ENCODE peak calls at places on chromosomes 1 and 21, in ten cellular contexts. One of them, this sample, is unnamed.

GRCh38 chr21:35840197-35840799 is 220.0 kb downstream of the SETD4 start:
- DNase-seq in keratinocyte: peak
- DNase-seq in astrocyte of the cerebellum: peak
- DNase-seq in AG04450: peak
- DNase-seq in fibroblast of pulmonary artery: peak
- DNase-seq in BE2C: peak
- DNase-seq in NB4: peak
- DNase-seq in HFF-Myc: peak
- DNase-seq in colonic mucosa: peak
- DNase-seq in foreskin fibroblast: peak
- DNase-seq in this sample: peak

GRCh38 chr1:31617917-31618746 is 643 bp downstream of the HCRTR1 start:
- DNase-seq in BE2C: peak
- DNase-seq in AG04450: no peak
- DNase-seq in keratinocyte: no peak
- DNase-seq in colonic mucosa: peak
- DNase-seq in HFF-Myc: no peak
- DNase-seq in fibroblast of pulmonary artery: peak
- DNase-seq in foreskin fibroblast: peak
- DNase-seq in astrocyte of the cerebellum: no peak
- DNase-seq in NB4: peak
- DNase-seq in this sample: no peak

GRCh38 chr1:30302808-30303310 is 420.5 kb downstream of the MATN1 start:
- DNase-seq in AG04450: no peak
- DNase-seq in astrocyte of the cerebellum: no peak
- DNase-seq in NB4: no peak
- DNase-seq in HFF-Myc: no peak
- DNase-seq in BE2C: no peak
- DNase-seq in foreskin fibroblast: no peak
- DNase-seq in keratinocyte: no peak
- DNase-seq in fibroblast of pulmonary artery: no peak
- DNase-seq in colonic mucosa: peak
- DNase-seq in this sample: no peak

GRCh38 chr1:45785583-45785982 is 17.8 kb upstream of the MAST2 start:
- DNase-seq in keratinocyte: no peak
- DNase-seq in NB4: peak
- DNase-seq in foreskin fibroblast: no peak
- DNase-seq in AG04450: no peak
- DNase-seq in colonic mucosa: no peak
- DNase-seq in astrocyte of the cerebellum: no peak
- DNase-seq in fibroblast of pulmonary artery: no peak
- DNase-seq in BE2C: no peak
- DNase-seq in HFF-Myc: no peak
- DNase-seq in this sample: no peak

GRCh38 chr21:43311303-43311817 is 115.6 kb downstream of the SIK1 start:
- DNase-seq in foreskin fibroblast: no peak
- DNase-seq in HFF-Myc: no peak
- DNase-seq in fibroblast of pulmonary artery: no peak
- DNase-seq in colonic mucosa: peak
- DNase-seq in astrocyte of the cerebellum: no peak
- DNase-seq in BE2C: no peak
- DNase-seq in AG04450: no peak
- DNase-seq in NB4: no peak
- DNase-seq in keratinocyte: no peak
- DNase-seq in this sample: no peak

GRCh38 chr1:243343970-243344749 is 88.3 kb downstream of the SDCCAG8 start:
- DNase-seq in NB4: peak
- DNase-seq in keratinocyte: peak
- DNase-seq in fibroblast of pulmonary artery: peak
- DNase-seq in AG04450: no peak
- DNase-seq in astrocyte of the cerebellum: peak
- DNase-seq in colonic mucosa: no peak
- DNase-seq in BE2C: no peak
- DNase-seq in foreskin fibroblast: peak
- DNase-seq in HFF-Myc: no peak
- DNase-seq in this sample: peak

GRCh38 chr1:172678990-172679772 is 20.3 kb downstream of the FASLG start:
- DNase-seq in foreskin fibroblast: no peak
- DNase-seq in BE2C: no peak
- DNase-seq in fibroblast of pulmonary artery: peak
- DNase-seq in colonic mucosa: peak
- DNase-seq in astrocyte of the cerebellum: no peak
- DNase-seq in keratinocyte: no peak
- DNase-seq in AG04450: no peak
- DNase-seq in HFF-Myc: no peak
- DNase-seq in NB4: no peak
- DNase-seq in this sample: no peak

GRCh38 chr1:15525043-15525958 is 1.3 kb upstream of the CASP9 start:
- DNase-seq in keratinocyte: no peak
- DNase-seq in foreskin fibroblast: no peak
- DNase-seq in AG04450: no peak
- DNase-seq in astrocyte of the cerebellum: peak
- DNase-seq in fibroblast of pulmonary artery: no peak
- DNase-seq in NB4: peak
- DNase-seq in colonic mucosa: peak
- DNase-seq in HFF-Myc: peak
- DNase-seq in BE2C: no peak
- DNase-seq in this sample: no peak

GRCh38 chr21:15236111-15236510 is 171.3 kb upstream of the NRIP1 start:
- DNase-seq in BE2C: no peak
- DNase-seq in AG04450: no peak
- DNase-seq in NB4: no peak
- DNase-seq in astrocyte of the cerebellum: no peak
- DNase-seq in colonic mucosa: no peak
- DNase-seq in keratinocyte: no peak
- DNase-seq in HFF-Myc: no peak
- DNase-seq in fibroblast of pulmonary artery: no peak
- DNase-seq in foreskin fibroblast: no peak
- DNase-seq in this sample: no peak

GRCh38 chr1:101128211-101128727 is 102.7 kb upstream of the DPH5 start:
- DNase-seq in colonic mucosa: no peak
- DNase-seq in foreskin fibroblast: no peak
- DNase-seq in NB4: peak
- DNase-seq in BE2C: no peak
- DNase-seq in keratinocyte: no peak
- DNase-seq in fibroblast of pulmonary artery: no peak
- DNase-seq in astrocyte of the cerebellum: no peak
- DNase-seq in AG04450: no peak
- DNase-seq in HFF-Myc: no peak
- DNase-seq in this sample: no peak

GRCh38 chr1:232221790-232222499 is 408.0 kb downstream of the SIPA1L2 start:
- DNase-seq in foreskin fibroblast: peak
- DNase-seq in AG04450: no peak
- DNase-seq in colonic mucosa: no peak
- DNase-seq in astrocyte of the cerebellum: peak
- DNase-seq in fibroblast of pulmonary artery: no peak
- DNase-seq in HFF-Myc: peak
- DNase-seq in keratinocyte: peak
- DNase-seq in BE2C: no peak
- DNase-seq in NB4: no peak
- DNase-seq in this sample: peak

GRCh38 chr1:43285269-43285986 is at the start of gene C1orf210:
- DNase-seq in BE2C: no peak
- DNase-seq in AG04450: no peak
- DNase-seq in fibroblast of pulmonary artery: no peak
- DNase-seq in NB4: no peak
- DNase-seq in foreskin fibroblast: no peak
- DNase-seq in colonic mucosa: peak
- DNase-seq in keratinocyte: peak
- DNase-seq in HFF-Myc: no peak
- DNase-seq in astrocyte of the cerebellum: no peak
- DNase-seq in this sample: no peak

GRCh38 chr1:10833630-10834557 is 37.4 kb upstream of the CASZ1 start:
- DNase-seq in keratinocyte: no peak
- DNase-seq in foreskin fibroblast: no peak
- DNase-seq in NB4: peak
- DNase-seq in HFF-Myc: no peak
- DNase-seq in AG04450: no peak
- DNase-seq in BE2C: no peak
- DNase-seq in colonic mucosa: no peak
- DNase-seq in astrocyte of the cerebellum: no peak
- DNase-seq in fibroblast of pulmonary artery: peak
- DNase-seq in this sample: no peak

GRCh38 chr1:35768350-35769187 is 1.2 kb downstream of the CLSPN start:
- DNase-seq in BE2C: no peak
- DNase-seq in foreskin fibroblast: peak
- DNase-seq in astrocyte of the cerebellum: no peak
- DNase-seq in NB4: peak
- DNase-seq in fibroblast of pulmonary artery: peak
- DNase-seq in colonic mucosa: no peak
- DNase-seq in keratinocyte: no peak
- DNase-seq in HFF-Myc: peak
- DNase-seq in AG04450: no peak
- DNase-seq in this sample: no peak

DNA sequence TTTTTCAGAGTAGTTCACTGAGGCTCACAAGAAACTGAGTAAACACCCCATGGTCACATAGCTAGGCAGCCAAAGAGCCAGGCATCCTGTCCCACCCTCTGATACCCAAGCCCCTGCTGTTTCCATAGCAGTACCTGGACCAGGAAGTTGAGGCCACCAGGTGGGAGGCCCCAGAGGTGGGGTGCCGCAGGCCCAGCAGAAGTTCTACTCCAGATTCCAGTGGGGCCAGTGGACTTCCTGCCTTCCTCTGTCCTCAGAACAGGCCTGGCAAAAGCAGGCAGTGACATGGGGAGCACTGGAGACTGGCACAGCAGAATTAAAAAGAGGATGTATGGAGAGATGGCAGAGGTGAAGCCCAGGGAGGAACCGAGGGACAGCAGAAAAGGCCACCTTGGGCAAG is 19.0 kb downstream of the FOXO6 start:
- DNase-seq in NB4: no peak
- DNase-seq in colonic mucosa: no peak
- DNase-seq in foreskin fibroblast: no peak
- DNase-seq in BE2C: no peak
- DNase-seq in astrocyte of the cerebellum: no peak
- DNase-seq in keratinocyte: no peak
- DNase-seq in HFF-Myc: no peak
- DNase-seq in AG04450: no peak
- DNase-seq in fibroblast of pulmonary artery: no peak
- DNase-seq in this sample: no peak
- H3K4me3 ChIP-seq in NB4: no peak
- H3K4me3 ChIP-seq in colonic mucosa: no peak
- H3K4me3 ChIP-seq in foreskin fibroblast: no peak
- H3K4me3 ChIP-seq in BE2C: no peak
- H3K4me3 ChIP-seq in astrocyte of the cerebellum: no peak
- H3K4me3 ChIP-seq in keratinocyte: no peak
- H3K4me3 ChIP-seq in HFF-Myc: no peak
- H3K4me3 ChIP-seq in AG04450: no peak
- H3K4me3 ChIP-seq in fibroblast of pulmonary artery: no peak
- H3K4me3 ChIP-seq in this sample: no peak

DNA sequence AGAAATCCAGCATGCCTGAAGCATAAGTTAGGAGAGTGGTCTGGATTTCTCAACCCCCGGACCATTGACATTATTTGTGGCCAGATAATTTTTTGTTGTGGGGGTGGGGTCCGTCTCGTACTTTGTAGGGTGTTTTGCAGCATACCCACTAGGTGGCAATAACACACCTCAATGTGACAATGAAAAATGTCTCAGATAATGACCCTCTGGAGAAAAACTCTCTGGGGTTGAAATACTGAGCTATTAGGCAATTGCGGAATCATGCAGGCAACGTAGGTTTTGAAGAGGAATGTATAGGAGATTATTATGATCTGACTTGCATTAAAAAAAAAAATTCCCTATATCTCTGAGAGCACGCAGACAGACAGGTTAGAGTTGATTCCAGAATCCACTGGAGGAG is 25.3 kb upstream of the RRP15 start:
- DNase-seq in AG04450: no peak
- DNase-seq in NB4: peak
- DNase-seq in astrocyte of the cerebellum: no peak
- DNase-seq in foreskin fibroblast: no peak
- DNase-seq in keratinocyte: no peak
- DNase-seq in colonic mucosa: no peak
- DNase-seq in HFF-Myc: no peak
- DNase-seq in fibroblast of pulmonary artery: peak
- DNase-seq in BE2C: no peak
- DNase-seq in this sample: no peak
- TF ChIP-seq CTCF in AG04450: no peak
- TF ChIP-seq CTCF in NB4: peak
- TF ChIP-seq CTCF in astrocyte of the cerebellum: peak
- TF ChIP-seq CTCF in foreskin fibroblast: no peak
- TF ChIP-seq CTCF in keratinocyte: peak
- TF ChIP-seq CTCF in colonic mucosa: no peak
- TF ChIP-seq CTCF in HFF-Myc: peak
- TF ChIP-seq CTCF in fibroblast of pulmonary artery: peak
- TF ChIP-seq CTCF in BE2C: peak
- TF ChIP-seq CTCF in this sample: peak

DNA sequence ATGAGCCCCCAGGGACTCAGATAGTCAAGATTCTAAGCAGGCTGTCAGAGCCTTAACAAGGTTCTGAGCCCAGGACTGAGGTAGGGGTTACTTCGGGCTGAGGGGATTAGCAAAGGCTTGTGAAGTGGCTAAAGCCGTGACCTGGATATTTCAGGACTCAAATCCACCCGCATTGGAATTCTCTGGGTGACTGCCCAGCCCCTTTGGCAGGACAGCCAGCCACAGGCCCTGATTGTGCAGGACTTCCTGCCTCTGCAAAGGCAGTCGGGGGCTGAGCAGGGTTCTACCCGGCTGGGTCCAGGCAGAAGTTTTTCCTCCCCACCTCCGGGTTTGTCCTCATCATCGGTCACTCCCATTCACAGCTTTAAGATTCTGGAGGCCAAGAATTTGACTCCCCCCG is at the start of gene PLA2G5:
- DNase-seq in colonic mucosa: peak
- DNase-seq in keratinocyte: no peak
- DNase-seq in HFF-Myc: no peak
- DNase-seq in NB4: no peak
- DNase-seq in fibroblast of pulmonary artery: peak
- DNase-seq in astrocyte of the cerebellum: peak
- DNase-seq in foreskin fibroblast: no peak
- DNase-seq in BE2C: no peak
- DNase-seq in AG04450: no peak
- DNase-seq in this sample: no peak
- H3K4me3 ChIP-seq in colonic mucosa: no peak
- H3K4me3 ChIP-seq in keratinocyte: no peak
- H3K4me3 ChIP-seq in HFF-Myc: no peak
- H3K4me3 ChIP-seq in NB4: no peak
- H3K4me3 ChIP-seq in fibroblast of pulmonary artery: no peak
- H3K4me3 ChIP-seq in astrocyte of the cerebellum: no peak
- H3K4me3 ChIP-seq in foreskin fibroblast: no peak
- H3K4me3 ChIP-seq in BE2C: no peak
- H3K4me3 ChIP-seq in AG04450: no peak
- H3K4me3 ChIP-seq in this sample: no peak

GRCh38 chr1:52769346-52770033 is 43.2 kb downstream of the ZYG11B start:
- DNase-seq in NB4: no peak
- DNase-seq in colonic mucosa: no peak
- DNase-seq in foreskin fibroblast: no peak
- DNase-seq in fibroblast of pulmonary artery: no peak
- DNase-seq in BE2C: no peak
- DNase-seq in keratinocyte: no peak
- DNase-seq in astrocyte of the cerebellum: no peak
- DNase-seq in AG04450: no peak
- DNase-seq in HFF-Myc: no peak
- DNase-seq in this sample: no peak
- TF ChIP-seq CTCF in NB4: no peak
- TF ChIP-seq CTCF in colonic mucosa: no peak
- TF ChIP-seq CTCF in foreskin fibroblast: no peak
- TF ChIP-seq CTCF in fibroblast of pulmonary artery: no peak
- TF ChIP-seq CTCF in BE2C: no peak
- TF ChIP-seq CTCF in keratinocyte: no peak
- TF ChIP-seq CTCF in astrocyte of the cerebellum: no peak
- TF ChIP-seq CTCF in AG04450: no peak
- TF ChIP-seq CTCF in HFF-Myc: no peak
- TF ChIP-seq CTCF in this sample: no peak

This sample was measured in kidney epithelial cell.